ENCODE peak calls at places on chromosomes 16 and 17, in nine cellular contexts. D, I, H, A, S, F, K, Y and R are unnamed samples.

GRCh38 chr16:74521691-74522090 is 85.2 kb downstream of the GLG1 start:
- DNase-seq in I (no peak), F (no peak), Y (no peak), H (peak), S (no peak), D (no peak), A (no peak), K (no peak), R (no peak)

GRCh38 chr16:11104168-11105037 is 151.6 kb downstream of the SOCS1 start:
- DNase-seq in A (no peak), D (no peak), Y (no peak), K (no peak), I (no peak), S (no peak), F (no peak), H (no peak), R (no peak)

GRCh38 chr16:89443727-89444084 is 46.7 kb downstream of the ANKRD11 start:
- DNase-seq in S (peak), D (no peak), Y (no peak), H (peak), I (peak), A (no peak), F (no peak), K (no peak), R (no peak)

GRCh38 chr16:85424260-85425060 is 188.7 kb upstream of the GSE1 start:
- DNase-seq in A (no peak), I (peak), F (peak), D (no peak), S (no peak), Y (peak), H (no peak), K (no peak), R (no peak)

GRCh38 chr17:79105937-79106336 is 31.3 kb downstream of the ENGASE start:
- DNase-seq in Y (no peak), F (no peak), K (no peak), H (no peak), I (no peak), A (no peak), S (no peak), D (no peak), R (no peak)

GRCh38 chr17:36629252-36629847 is 28.0 kb downstream of the MRM1 start:
- DNase-seq in H (peak), I (peak), F (peak), Y (peak), A (peak), D (peak), S (peak), K (peak), R (peak)

GRCh38 chr17:58667934-58668597 is 23.8 kb downstream of the TEX14 start:
- DNase-seq in D (peak), S (no peak), K (no peak), I (no peak), F (no peak), A (no peak), H (no peak), Y (no peak), R (no peak)

GRCh38 chr16:28585674-28586073 is 11.2 kb downstream of the SULT1A2 start:
- DNase-seq in Y (no peak), I (peak), F (peak), A (no peak), D (no peak), K (no peak), H (no peak), S (peak), R (no peak)

GRCh38 chr16:49757744-49758069 is 98.2 kb downstream of the ZNF423 start:
- DNase-seq in D (no peak), K (no peak), H (no peak), A (no peak), Y (no peak), I (no peak), F (no peak), S (no peak), R (no peak)

GRCh38 chr17:57619061-57619937 is 125.8 kb downstream of the CCDC182 start:
- DNase-seq in I (no peak), S (no peak), Y (no peak), H (peak), A (no peak), K (no peak), F (no peak), D (no peak), R (no peak)

GRCh38 chr17:12592941-12593340 is 72.7 kb upstream of the MYOCD start:
- DNase-seq in S (no peak), D (no peak), K (no peak), A (no peak), Y (no peak), F (no peak), H (no peak), I (no peak), R (no peak)

GRCh38 chr17:57665128-57665527 is 80.0 kb downstream of the CCDC182 start:
- DNase-seq in D (no peak), K (no peak), Y (no peak), H (no peak), F (peak), A (no peak), S (no peak), I (no peak), R (peak)

GRCh38 chr16:16994831-16995230 is 475.9 kb downstream of the XYLT1 start:
- DNase-seq in D (no peak), F (no peak), Y (no peak), S (no peak), H (no peak), I (no peak), A (no peak), K (no peak), R (no peak)

GRCh38 chr16:3501783-3502400 is 1.1 kb downstream of the CLUAP1 start:
- DNase-seq in S (no peak), D (no peak), I (no peak), Y (peak), K (no peak), H (no peak), A (no peak), F (no peak), R (no peak)

GRCh38 chr16:81451753-81452680 is 7.4 kb downstream of the CMIP start:
- DNase-seq in A (no peak), F (peak), Y (no peak), I (no peak), K (no peak), H (peak), S (peak), D (no peak), R (no peak)

GRCh38 chr16:55730115-55730514 is 74.3 kb downstream of the SLC6A2 start:
- DNase-seq in A (no peak), Y (no peak), D (no peak), I (no peak), F (no peak), S (no peak), K (no peak), H (no peak), R (no peak)

GRCh38 chr17:2450016-2450650 is 49.3 kb upstream of the MNT start:
- DNase-seq in A (no peak), F (no peak), S (no peak), I (no peak), D (no peak), H (no peak), Y (no peak), K (no peak), R (no peak)

GRCh38 chr16:1543085-1543896 is 9.8 kb downstream of the TMEM204 start:
- DNase-seq in I (peak), Y (no peak), D (peak), F (peak), S (peak), A (no peak), K (peak), H (peak), R (peak)

GRCh38 chr16:14202697-14203096 is 131.6 kb downstream of the MRTFB start:
- DNase-seq in I (no peak), K (no peak), F (no peak), S (no peak), A (no peak), D (peak), Y (no peak), H (no peak), R (no peak)

GRCh38 chr17:8856869-8857575 is 10.5 kb downstream of the PIK3R6 start:
- DNase-seq in I (no peak), K (no peak), S (no peak), A (no peak), H (no peak), D (no peak), Y (no peak), F (no peak), R (no peak)

GRCh38 chr16:84459941-84460405 is 44.5 kb downstream of the MEAK7 start:
- DNase-seq in A (no peak), I (no peak), K (no peak), Y (no peak), S (no peak), H (no peak), D (no peak), F (peak), R (no peak)

GRCh38 chr16:3259097-3259496 is 2.7 kb upstream of the MEFV start:
- DNase-seq in Y (no peak), I (peak), S (peak), K (no peak), A (no peak), H (peak), F (peak), D (no peak), R (no peak)

GRCh38 chr16:77206533-77206932 is 7.3 kb downstream of the SYCE1L start:
- DNase-seq in K (no peak), S (no peak), F (no peak), D (no peak), A (no peak), Y (no peak), H (no peak), I (no peak), R (no peak)

GRCh38 chr17:50362661-50363060 is 10.3 kb downstream of the MRPL27 start:
- DNase-seq in F (no peak), K (no peak), S (no peak), H (no peak), I (no peak), A (no peak), Y (no peak), D (no peak), R (no peak)

GRCh38 chr17:36850794-36851193 is 86.5 kb upstream of the LHX1 start:
- DNase-seq in S (no peak), A (no peak), K (no peak), F (no peak), D (peak), Y (no peak), H (no peak), I (no peak), R (no peak)

GRCh38 chr16:54160939-54161897 is 125.4 kb downstream of the IRX3 start:
- DNase-seq in Y (no peak), F (no peak), K (no peak), D (no peak), I (no peak), A (no peak), S (no peak), H (no peak), R (no peak)

GRCh38 chr17:79978545-79978852 is 57.2 kb downstream of the TBC1D16 start:
- DNase-seq in K (no peak), A (no peak), F (peak), Y (peak), H (no peak), I (no peak), S (no peak), D (no peak), R (peak)

GRCh38 chr17:3865166-3865565 is 19.1 kb upstream of the NCBP3 start:
- DNase-seq in K (no peak), A (no peak), F (no peak), D (no peak), I (no peak), H (peak), S (no peak), Y (no peak), R (no peak)

GRCh38 chr16:51434567-51435198 is 283.6 kb upstream of the SALL1 start:
- DNase-seq in I (no peak), F (no peak), D (no peak), S (no peak), K (no peak), A (no peak), Y (no peak), H (no peak), R (no peak)
- TF ChIP-seq CTCF in I (no peak), F (no peak), D (no peak), S (no peak), K (no peak), A (no peak), Y (no peak), H (no peak), R (no peak)

GRCh38 chr17:82751571-82752370 is at the start of gene TBCD:
- DNase-seq in F (peak), D (peak), A (peak), I (peak), Y (peak), H (peak), S (peak), K (peak), R (peak)
- TF ChIP-seq POLR2A in F (no peak), D (peak), A (no peak), I (no peak), Y (no peak), H (peak), S (peak), K (peak), R (peak)

DNA sequence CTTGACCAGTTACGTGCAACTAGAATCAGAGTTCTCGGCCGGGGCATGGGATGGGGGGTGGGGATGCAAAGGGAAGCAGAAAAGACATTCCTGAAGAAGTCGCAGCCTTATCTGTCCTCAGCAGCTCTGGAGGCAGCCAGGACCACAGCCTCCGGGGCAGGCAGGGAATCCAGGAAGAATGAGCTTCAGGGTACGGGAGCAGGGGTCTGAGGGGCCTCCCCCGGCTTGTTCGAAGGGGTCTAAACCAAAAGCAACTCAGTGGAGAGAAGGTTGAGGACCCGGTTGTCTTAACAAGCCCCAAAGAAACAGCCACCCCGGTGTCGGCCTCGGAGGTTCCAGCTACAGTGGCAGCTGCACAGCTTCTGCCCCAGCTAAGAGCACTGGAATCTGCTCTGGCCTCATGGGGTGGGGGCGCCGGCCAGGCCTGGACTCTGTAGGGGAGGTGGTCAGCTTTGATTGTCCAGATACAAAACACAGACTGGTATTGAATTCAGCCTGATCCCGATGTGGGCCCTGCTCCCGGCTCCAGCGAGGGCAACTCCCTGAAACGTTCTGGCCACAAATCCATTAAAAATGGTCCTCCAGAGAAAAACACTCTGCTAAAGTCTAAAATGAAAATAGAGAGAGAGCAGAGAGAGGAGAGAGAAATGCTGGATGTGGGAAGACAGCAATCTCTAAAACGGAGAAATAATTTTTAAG is 7.7 kb downstream of the HOXB4 start:
- DNase-seq in S (no peak), K (no peak), D (no peak), F (no peak), Y (no peak), H (no peak), I (no peak), A (no peak), R (no peak)
- H3K27ac ChIP-seq in S (peak), K (peak), D (no peak), F (no peak), Y (peak), H (peak), I (peak), A (peak), R (no peak)

GRCh38 chr17:47692137-47692894 is 1.6 kb upstream of the TBKBP1 start:
- DNase-seq in F (no peak), Y (no peak), H (no peak), I (no peak), K (no peak), A (no peak), S (no peak), D (no peak), R (no peak)

GRCh38 chr17:47692895-47693666 is 880 bp upstream of the TBKBP1 start:
- DNase-seq in D (no peak), A (no peak), Y (no peak), S (no peak), K (no peak), H (no peak), F (no peak), I (no peak), R (no peak)

GRCh38 chr17:47694818-47695663 is 1.1 kb downstream of the TBKBP1 start:
- DNase-seq in F (peak), S (peak), D (no peak), Y (peak), A (peak), K (peak), I (peak), H (peak), R (peak)

GRCh38 chr17:47694018-47694817 is at the start of gene TBKBP1:
- DNase-seq in D (peak), I (no peak), Y (no peak), K (peak), A (no peak), F (peak), H (peak), S (peak), R (peak)

GRCh38 chr17:47693667-47694017 is 319 bp upstream of the TBKBP1 start:
- DNase-seq in D (no peak), A (no peak), I (no peak), F (no peak), Y (no peak), S (no peak), H (no peak), K (no peak), R (no peak)
- TF ChIP-seq CTCF in D (no peak), A (no peak), I (no peak), F (no peak), Y (no peak), S (no peak), H (no peak), K (no peak), R (no peak)

DNA sequence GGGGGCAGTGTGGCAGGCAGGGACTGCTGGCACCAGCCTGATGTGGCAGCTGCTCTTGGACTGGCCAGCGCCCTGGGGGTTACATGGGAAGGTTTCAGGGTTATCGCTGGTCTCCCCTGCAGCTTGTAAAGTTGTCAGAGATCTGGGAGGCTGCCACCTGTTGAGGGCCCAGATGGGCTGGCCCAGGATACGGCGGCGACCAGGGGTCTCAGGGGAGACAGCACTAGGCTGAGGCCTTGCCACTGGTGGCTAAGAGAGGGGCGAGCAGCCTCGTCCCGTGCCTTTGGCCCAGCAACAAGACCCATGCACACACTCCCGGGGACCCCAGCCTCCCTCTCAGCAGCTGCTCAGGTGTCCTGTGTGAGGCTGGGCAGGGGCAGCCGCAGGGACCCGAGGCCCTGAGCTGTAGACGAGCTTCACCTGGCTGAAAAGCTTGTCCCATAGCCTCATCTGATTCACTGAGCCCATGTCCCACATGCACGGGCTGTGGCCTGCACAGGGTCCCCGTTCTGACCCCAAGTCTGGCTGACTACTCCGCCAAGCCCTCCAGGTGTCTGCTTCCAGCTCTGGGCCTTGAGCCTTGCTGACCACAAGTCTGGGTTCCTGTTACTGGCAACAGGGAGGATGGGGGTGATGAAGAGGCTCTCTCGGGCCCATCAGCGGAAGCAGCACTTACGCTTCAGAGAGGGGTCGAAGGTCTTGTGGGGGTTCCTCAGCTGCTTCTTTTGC is 6.2 kb downstream of the DUS1L start:
- DNase-seq in Y (no peak), F (no peak), H (peak), I (no peak), A (no peak), D (no peak), K (no peak), S (no peak), R (no peak)
- TF ChIP-seq POLR2A in Y (no peak), F (no peak), H (no peak), I (no peak), A (no peak), D (no peak), K (no peak), S (no peak), R (no peak)

GRCh38 chr17:46085522-46085921 is 86.5 kb downstream of the STH start:
- DNase-seq in S (no peak), H (no peak), A (no peak), F (no peak), Y (no peak), D (no peak), I (no peak), K (no peak), R (no peak)

GRCh38 chr17:46080118-46081017 is 81.3 kb downstream of the STH start:
- DNase-seq in A (no peak), S (no peak), F (no peak), Y (no peak), K (no peak), I (no peak), D (no peak), H (no peak), R (no peak)

GRCh38 chr17:46081018-46081320 is 81.9 kb downstream of the STH start:
- DNase-seq in H (no peak), F (no peak), Y (no peak), S (no peak), D (no peak), A (no peak), K (no peak), I (no peak), R (no peak)

GRCh38 chr17:46078675-46079074 is 79.6 kb downstream of the STH start:
- DNase-seq in A (no peak), S (no peak), K (no peak), F (no peak), H (no peak), I (no peak), D (no peak), Y (no peak), R (no peak)

GRCh38 chr17:46082293-46082692 is 83.2 kb downstream of the STH start:
- DNase-seq in A (no peak), F (no peak), H (no peak), I (no peak), K (no peak), D (no peak), S (no peak), Y (no peak), R (no peak)
- H3K27ac ChIP-seq in A (no peak), F (no peak), H (no peak), I (no peak), K (no peak), D (no peak), S (no peak), Y (no peak), R (no peak)